ENCODE peak calls at places on chromosomes 1 and 21, in seven cellular contexts. I is thoracic aorta, V is sigmoid colon, U is right cardiac atrium, L is transverse colon, E is SJSA1, J is heart left ventricle. K is an unnamed sample.

GRCh38 chr1:39061951-39062350 is 35.8 kb downstream of the NDUFS5 start:
- DNase-seq in I (no peak), L (no peak), E (no peak), U (no peak), V (no peak), J (no peak), K (no peak)

GRCh38 chr21:46546799-46547198 is 58.1 kb downstream of the S100B start:
- DNase-seq in V (peak; percentile 48), I (no peak), J (no peak), L (no peak), U (no peak), E (no peak), K (no peak)

GRCh38 chr1:60171793-60172192 is 98.2 kb upstream of the C1orf87 start:
- DNase-seq in V (no peak), L (no peak), E (peak; percentile 84), U (no peak), I (no peak), J (no peak), K (no peak)

GRCh38 chr1:180623579-180624347 is 8.1 kb upstream of the XPR1 start:
- DNase-seq in L (no peak), V (no peak), J (no peak), I (no peak), E (peak; percentile 14), U (no peak), K (no peak)

GRCh38 chr1:221335161-221336101 is 406.5 kb downstream of the DUSP10 start:
- DNase-seq in U (peak; percentile 26), E (peak; percentile 97), L (peak; percentile 10), J (peak; percentile 28), V (peak; percentile 81), I (no peak), K (peak; percentile 23)

GRCh38 chr1:205492201-205492667 is 12.2 kb upstream of the CDK18 start:
- DNase-seq in I (no peak), U (no peak), J (no peak), V (no peak), E (no peak), L (no peak), K (no peak)

GRCh38 chr1:58815069-58815679 is 31.3 kb upstream of the JUN start:
- DNase-seq in L (peak; percentile 91), E (peak; percentile 98), U (peak; percentile 87), V (peak; percentile 93), I (peak; percentile 73), J (peak; percentile 89), K (peak; percentile 90)

GRCh38 chr1:176789571-176790090 is 326.7 kb downstream of the PAPPA2 start:
- DNase-seq in E (peak; percentile 49), V (no peak), L (no peak), U (no peak), I (no peak), J (no peak), K (no peak)

GRCh38 chr1:89701746-89702241 is 68.9 kb downstream of the LRRC8C start:
- DNase-seq in J (no peak), I (no peak), E (no peak), U (no peak), L (no peak), V (no peak), K (no peak)

GRCh38 chr1:16184557-16185303 is 27.7 kb downstream of the ARHGEF19 start:
- DNase-seq in I (no peak), V (no peak), J (no peak), E (no peak), L (no peak), U (no peak), K (no peak)

GRCh38 chr1:183385746-183386145 is 32.4 kb downstream of the NMNAT2 start:
- DNase-seq in L (no peak), I (no peak), U (no peak), J (no peak), V (no peak), E (no peak), K (no peak)

GRCh38 chr21:42614811-42615342 is 38.5 kb upstream of the PDE9A start:
- DNase-seq in L (peak; percentile 37), I (no peak), E (no peak), V (no peak), U (no peak), J (no peak), K (no peak)

GRCh38 chr1:40704817-40705733 is 13.6 kb downstream of the NFYC start:
- DNase-seq in J (no peak), I (no peak), U (no peak), V (no peak), E (no peak), L (no peak), K (no peak)

GRCh38 chr1:175267716-175268416 is 75.3 kb upstream of the KIAA0040 start:
- DNase-seq in I (no peak), E (no peak), V (peak; percentile 91), L (peak; percentile 33), J (peak; percentile 85), U (peak; percentile 54), K (peak; percentile 82)

GRCh38 chr1:102891868-102892625 is 216.3 kb downstream of the COL11A1 start:
- DNase-seq in L (no peak), J (no peak), I (no peak), E (no peak), U (no peak), V (no peak), K (no peak)

GRCh38 chr1:39204441-39205081 is at the start of gene MACF1:
- DNase-seq in J (peak; percentile 74), U (peak; percentile 76), V (peak; percentile 92), L (peak; percentile 55), E (peak; percentile 94), I (peak; percentile 61), K (peak; percentile 73)

GRCh38 chr1:236471096-236471495 is 52.7 kb upstream of the LGALS8 start:
- DNase-seq in L (no peak), E (no peak), U (no peak), I (no peak), V (no peak), J (no peak), K (no peak)

GRCh38 chr1:2321258-2321657 is 70.1 kb downstream of the MORN1 start:
- DNase-seq in L (no peak), U (no peak), I (no peak), V (no peak), E (no peak), J (peak; percentile 28), K (no peak)
- H3K27ac ChIP-seq in L (peak overlapping the region; percentile 86), U (peak overlapping the region; percentile 5), I (peak overlapping the region; percentile 94), V (peak overlapping the region; percentile 91), E (no peak overlapping the region), J (no peak overlapping the region), K (no peak overlapping the region)

GRCh38 chr1:238485906-238486219 is 595.1 kb upstream of the ZP4 start:
- DNase-seq in L (no peak), U (no peak), V (no peak), I (no peak), J (no peak), E (peak; percentile 54), K (no peak)

GRCh38 chr1:238484121-238484520 is 593.4 kb upstream of the ZP4 start:
- DNase-seq in L (no peak), I (no peak), U (no peak), J (no peak), V (no peak), E (no peak), K (no peak)

GRCh38 chr1:238487931-238488330 is 597.2 kb upstream of the ZP4 start:
- DNase-seq in E (no peak), V (no peak), U (no peak), L (no peak), J (no peak), I (no peak), K (no peak)

GRCh38 chr1:238488406-238488805 is 597.7 kb upstream of the ZP4 start:
- DNase-seq in U (no peak), E (no peak), I (no peak), L (no peak), V (no peak), J (no peak), K (no peak)

DNA sequence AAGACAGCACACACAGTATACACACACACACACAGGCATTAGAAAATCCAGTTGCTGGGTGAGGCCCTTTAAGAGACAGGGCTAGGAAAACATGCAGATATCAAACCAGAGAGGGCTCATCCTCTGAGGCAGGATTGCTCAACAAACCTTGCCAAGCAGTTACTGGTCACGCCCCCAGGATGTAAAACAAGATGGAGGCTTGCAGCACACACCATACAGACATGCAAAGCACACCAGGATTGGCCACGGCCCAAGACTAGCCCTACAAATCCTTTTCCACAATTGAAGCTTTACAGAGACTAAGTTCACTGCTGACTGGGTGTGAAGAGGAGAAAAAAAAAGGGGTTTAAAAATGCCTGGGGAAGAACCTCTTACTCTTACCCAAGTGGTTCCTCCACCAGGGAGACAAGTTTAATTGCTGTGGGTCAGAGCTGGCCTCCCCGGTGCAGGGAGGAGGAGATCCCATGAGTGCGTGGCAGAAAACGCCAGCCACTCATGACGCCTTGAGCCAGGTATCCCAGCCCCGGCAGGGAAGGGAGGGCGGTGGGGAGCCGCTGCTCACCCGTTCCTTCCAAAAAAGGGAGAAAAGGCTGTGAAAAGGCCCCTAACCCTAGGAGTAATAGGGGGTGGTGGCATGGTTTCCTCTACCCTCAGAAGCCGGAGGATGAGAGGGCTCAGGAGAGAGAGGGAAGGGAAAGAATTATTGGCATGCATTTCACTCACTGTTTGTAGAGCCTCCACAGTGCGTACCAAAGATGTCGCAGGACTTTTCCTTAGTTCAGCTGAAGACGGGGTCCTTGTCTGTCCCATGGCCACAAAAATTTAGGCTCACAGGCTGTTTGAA is 594.6 kb upstream of the ZP4 start:
- DNase-seq in L (no peak), U (no peak), I (no peak), J (no peak), E (peak; percentile 49), V (no peak), K (no peak)
- H3K4me3 ChIP-seq in L (no peak overlapping the region), U (no peak overlapping the region), I (peak overlapping the region; percentile 8), J (no peak overlapping the region), E (peak overlapping the region; percentile 48), V (no peak overlapping the region), K (no peak overlapping the region)

GRCh38 chr1:153546796-153547559 is 1.4 kb upstream of the S100A4 start:
- DNase-seq in E (no peak), L (peak; percentile 6), I (no peak), J (no peak), U (no peak), V (no peak), K (no peak)
- H3K4me1 ChIP-seq in E (peaks cover 55% of the 10 kb centered on the region), L (peaks cover 73% of the 10 kb centered on the region), I (peaks cover 85% of the 10 kb centered on the region), J (peaks cover 34% of the 10 kb centered on the region), U (peaks cover 20% of the 10 kb centered on the region), V (peaks cover 79% of the 10 kb centered on the region), K (peaks cover 17% of the 10 kb centered on the region)

DNA sequence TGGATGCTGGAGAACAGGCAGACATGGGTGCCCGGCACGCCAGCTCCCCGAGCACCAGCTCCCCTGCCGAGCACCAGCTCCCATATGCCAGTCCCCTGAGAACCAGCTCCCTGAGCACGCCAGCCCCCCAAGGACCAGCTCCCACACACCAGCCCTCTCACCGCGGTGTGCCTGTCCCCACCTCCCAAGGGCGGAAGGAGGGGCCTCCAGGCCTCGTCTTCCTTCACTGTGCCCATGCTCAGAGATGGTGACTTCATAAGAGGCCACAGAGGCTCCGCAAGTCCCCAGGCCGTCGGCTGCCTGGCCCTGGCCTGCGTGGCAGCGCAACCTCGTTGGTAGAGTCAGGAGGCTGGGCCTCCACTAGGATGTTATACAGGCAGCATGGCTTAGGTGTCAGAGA is 69.1 kb downstream of the AGPAT3 start:
- DNase-seq in J (no peak), V (no peak), I (no peak), L (no peak), U (no peak), E (no peak), K (peak; percentile 50)
- H3K27ac ChIP-seq in J (no peak overlapping the region), V (no peak overlapping the region), I (no peak overlapping the region), L (no peak overlapping the region), U (no peak overlapping the region), E (no peak overlapping the region), K (no peak overlapping the region)

GRCh38 chr1:43225168-43225567 is 44.6 kb upstream of the TMEM125 start:
- DNase-seq in E (no peak), U (no peak), I (no peak), J (no peak), L (no peak), V (no peak), K (no peak)
- H3K4me3 ChIP-seq in E (no peak overlapping the region), U (no peak overlapping the region), I (no peak overlapping the region), J (no peak overlapping the region), L (no peak overlapping the region), V (no peak overlapping the region), K (no peak overlapping the region)